ENCODE peak calls at places on chromosomes 11 and 22, in five cellular contexts. J, G, D, R and K are unnamed samples.
A peak's percentile ranks its signal among the peaks of the same experiment; 100 is the strongest.

GRCh38 chr11:64915366-64915887 is 1.6 kb downstream of the ATG2A start:
- DNase-seq in D (no peak), J (no peak), R (no peak), G (no peak), K (no peak)

GRCh38 chr11:45855308-45855707 is 8.0 kb downstream of the CRY2 start:
- DNase-seq in G (no peak), D (no peak), J (no peak), R (no peak), K (no peak)

GRCh38 chr11:102347526-102348331 is 715 bp downstream of the BIRC2 start:
- DNase-seq in G (peak; percentile 41), J (peak; percentile 53), D (no peak), R (no peak), K (peak; percentile 59)

GRCh38 chr11:71342951-71343827 is 90.8 kb upstream of the SHANK2 start:
- DNase-seq in R (no peak), G (peak; percentile 36), J (peak; percentile 62), D (no peak), K (peak; percentile 13)

GRCh38 chr11:119356349-119357031 is 10.0 kb upstream of the MFRP start:
- DNase-seq in R (peak; percentile 86), G (peak; percentile 73), J (peak; percentile 66), D (peak; percentile 93), K (peak; percentile 73)

GRCh38 chr11:117585631-117586030 is 211.4 kb downstream of the DSCAML1 start:
- DNase-seq in G (no peak), D (no peak), J (no peak), R (peak; percentile 9), K (no peak)

GRCh38 chr11:33567004-33567403 is 133.6 kb downstream of the C11orf91 start:
- DNase-seq in R (no peak), D (no peak), J (no peak), G (no peak), K (no peak)

GRCh38 chr11:46315783-46316563 is 31.3 kb upstream of the DGKZ start:
- DNase-seq in R (no peak), D (no peak), G (no peak), J (no peak), K (no peak)

GRCh38 chr22:43532301-43533050 is 120.7 kb downstream of the MPPED1 start:
- DNase-seq in R (no peak), G (no peak), J (no peak), D (peak; percentile 43), K (no peak)

GRCh38 chr11:6403539-6403938 is 13.3 kb downstream of the SMPD1 start:
- DNase-seq in R (no peak), D (no peak), J (no peak), G (no peak), K (no peak)

GRCh38 chr11:128898580-128899344 is 7.6 kb downstream of the KCNJ5 start:
- DNase-seq in D (peak; percentile 22), G (peak; percentile 56), R (no peak), J (no peak), K (no peak)

GRCh38 chr11:3732671-3733070 is 61.5 kb upstream of the CHRNA10 start:
- DNase-seq in R (no peak), D (no peak), G (no peak), J (no peak), K (peak; percentile 14)

GRCh38 chr11:72446929-72447753 is 12.8 kb upstream of the CLPB start:
- DNase-seq in J (peak; percentile 64), G (peak; percentile 75), R (no peak), D (no peak), K (peak; percentile 80)

GRCh38 chr22:21951931-21952465 is 650 bp downstream of the PPM1F start:
- DNase-seq in G (peak; percentile 39), J (peak; percentile 58), D (peak; percentile 82), R (no peak), K (peak; percentile 36)

GRCh38 chr11:46210133-46210636 is 67.3 kb upstream of the CREB3L1 start:
- DNase-seq in D (no peak), J (no peak), G (peak; percentile 87), R (no peak), K (peak; percentile 78)

GRCh38 chr11:14451825-14452224 is 47.8 kb downstream of the COPB1 start:
- DNase-seq in D (no peak), G (peak; percentile 33), R (no peak), J (peak; percentile 25), K (peak; percentile 26)

GRCh38 chr11:102592634-102593581 is 32.2 kb downstream of the MMP20 start:
- DNase-seq in G (peak; percentile 42), J (peak; percentile 44), D (no peak), R (no peak), K (peak; percentile 48)

GRCh38 chr11:69442807-69443137 is 38.7 kb upstream of the LINC01488 start:
- DNase-seq in J (no peak), D (no peak), R (peak; percentile 34), G (peak; percentile 48), K (peak; percentile 15)

GRCh38 chr22:49543876-49544275 is 283.8 kb downstream of the BRD1 start:
- DNase-seq in G (no peak), D (peak; percentile 30), J (no peak), R (no peak), K (no peak)

GRCh38 chr11:112963368-112963955 is 2.2 kb downstream of the NCAM1 start:
- DNase-seq in G (no peak), J (no peak), D (no peak), R (peak; percentile 31), K (no peak)

GRCh38 chr11:82792822-82793569 is 59.3 kb upstream of the FAM181B start:
- DNase-seq in D (no peak), J (no peak), R (no peak), G (no peak), K (no peak)

GRCh38 chr11:124115782-124116616 is 749 bp downstream of the VWA5A start:
- DNase-seq in G (no peak), J (no peak), D (peak; percentile 66), R (no peak), K (no peak)

GRCh38 chr11:112760378-112761060 is 200.7 kb upstream of the NCAM1 start:
- DNase-seq in J (no peak), R (no peak), G (no peak), D (peak; percentile 29), K (no peak)

GRCh38 chr11:116384407-116384806 is 388.4 kb downstream of the BUD13 start:
- DNase-seq in G (no peak), D (no peak), R (no peak), J (no peak), K (no peak)

GRCh38 chr11:84686726-84687125 is 940.4 kb downstream of the DLG2 start:
- DNase-seq in J (no peak), G (no peak), R (no peak), D (no peak), K (no peak)

GRCh38 chr22:20653795-20654342 is 120.0 kb upstream of the SERPIND1 start:
- DNase-seq in G (no peak), J (no peak), D (no peak), R (no peak), K (no peak)

GRCh38 chr22:47171441-47172221 is 409.2 kb downstream of the TBC1D22A start:
- DNase-seq in G (no peak), D (peak; percentile 56), R (peak; percentile 14), J (no peak), K (no peak)

GRCh38 chr22:41401781-41402648 is 20.3 kb downstream of the TEF start:
- DNase-seq in R (peak; percentile 60), D (peak; percentile 92), J (no peak), G (peak; percentile 84), K (peak; percentile 81)

DNA sequence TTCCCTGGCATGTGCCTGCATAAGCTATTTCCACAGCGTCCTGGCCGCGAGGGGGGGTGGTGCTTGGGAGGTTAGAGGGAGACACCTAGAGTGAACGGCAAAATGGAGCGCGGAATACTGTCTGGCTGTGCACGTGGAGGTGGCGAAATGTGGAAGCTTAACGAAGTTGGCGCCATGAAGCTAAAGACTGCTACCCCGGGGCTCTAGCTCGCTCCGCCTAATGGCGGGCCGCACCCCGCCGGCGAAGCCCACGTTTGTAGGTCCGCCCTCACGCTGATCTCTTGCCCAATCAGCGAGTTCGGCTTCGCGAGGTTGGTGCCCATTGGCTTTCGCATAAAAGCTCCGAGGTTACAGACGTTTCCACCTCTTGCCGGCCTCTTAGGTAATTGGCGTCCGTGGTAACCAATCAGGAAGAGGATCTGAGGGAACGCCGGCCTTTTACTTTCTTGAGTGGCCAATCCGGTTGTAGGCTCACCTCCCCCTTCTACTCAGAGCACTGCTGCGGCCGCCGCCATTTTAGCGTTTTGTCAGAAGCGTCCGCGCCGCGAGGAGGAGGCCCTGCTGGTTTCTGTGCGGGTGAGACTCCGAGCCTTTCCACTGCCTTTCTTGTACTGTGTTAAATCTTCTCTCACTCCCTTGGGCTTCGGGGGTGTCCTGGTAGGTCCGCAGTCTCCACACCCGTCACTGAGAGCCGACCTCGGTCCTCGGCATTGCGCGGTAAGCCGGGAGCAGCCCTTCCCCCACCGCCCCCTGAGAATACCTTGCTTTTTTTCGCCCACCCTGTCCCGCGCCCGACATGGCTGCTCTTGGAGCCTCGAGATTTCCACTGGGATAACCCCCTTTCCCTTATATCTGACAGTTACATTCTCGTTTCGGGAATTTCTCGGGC is at the start of gene RBM4:
- DNase-seq in D (peak; percentile 100), R (peak; percentile 97), J (peak; percentile 100), G (peak; percentile 100), K (peak; percentile 100)
- H3K4me3 ChIP-seq in D (peak within 1 kb of the TSS; percentile 58), R (peak within 1 kb of the TSS; percentile 81), J (peak within 1 kb of the TSS; percentile 95), G (peak within 1 kb of the TSS; percentile 85), K (peak within 1 kb of the TSS; percentile 91)

GRCh38 chr22:39656495-39657490 is 86.2 kb downstream of the CACNA1I start:
- DNase-seq in R (no peak), J (no peak), D (no peak), G (peak; percentile 10), K (no peak)

GRCh38 chr22:39655736-39656285 is 85.3 kb downstream of the CACNA1I start:
- DNase-seq in J (no peak), D (no peak), R (no peak), G (no peak), K (no peak)

GRCh38 chr22:39653787-39654077 is 83.2 kb downstream of the CACNA1I start:
- DNase-seq in J (no peak), D (no peak), R (no peak), G (no peak), K (no peak)

GRCh38 chr22:39654527-39654926 is 84.0 kb downstream of the CACNA1I start:
- DNase-seq in G (no peak), D (no peak), R (no peak), J (no peak), K (no peak)

GRCh38 chr22:39654959-39655579 is 84.5 kb downstream of the CACNA1I start:
- DNase-seq in D (no peak), R (no peak), G (no peak), J (peak; percentile 21), K (no peak)
- TF ChIP-seq CTCF in D (no peak), R (no peak), G (peak; percentile 14), J (peak; percentile 59), K (no peak)

GRCh38 chr11:129973809-129974208 is 28.8 kb downstream of the PRDM10 start:
- DNase-seq in J (no peak), R (no peak), D (no peak), G (no peak), K (no peak)

GRCh38 chr11:129974237-129974636 is 28.4 kb downstream of the PRDM10 start:
- DNase-seq in G (no peak), D (no peak), R (no peak), J (no peak), K (no peak)

GRCh38 chr11:129974672-129975071 is 28.0 kb downstream of the PRDM10 start:
- DNase-seq in G (no peak), D (no peak), R (no peak), J (no peak), K (no peak)

GRCh38 chr11:129975543-129975942 is 27.1 kb downstream of the PRDM10 start:
- DNase-seq in J (no peak), D (no peak), G (no peak), R (no peak), K (no peak)

GRCh38 chr11:129976371-129976770 is 26.3 kb downstream of the PRDM10 start:
- DNase-seq in R (no peak), J (no peak), D (no peak), G (no peak), K (no peak)
- H3K4me3 ChIP-seq in R (no peak overlapping the region), J (no peak overlapping the region), D (no peak overlapping the region), G (no peak overlapping the region), K (no peak overlapping the region)

GRCh38 chr11:77046060-77046501 is 11.9 kb downstream of the B3GNT6 start:
- DNase-seq in G (peak; percentile 5), R (peak; percentile 35), J (peak; percentile 49), D (peak; percentile 66), K (no peak)
- TF ChIP-seq CTCF in G (no peak), R (no peak), J (peak; percentile 87), D (peak; percentile 38), K (peak; percentile 49)